ENCODE peak calls at places on chromosomes 13 and 19, in seven cellular contexts. One of them, this sample, is unnamed.

GRCh38 chr19:10074153-10074552 is 12.0 kb upstream of the SHFL start:
- DNase-seq in retinal pigment epithelial cell: no peak
- DNase-seq in fibroblast of lung: peak
- DNase-seq in GM23338: peak
- DNase-seq in tibial nerve: no peak
- DNase-seq in left ventricle myocardium inferior: no peak
- DNase-seq in fibroblast of the aortic adventitia: peak
- DNase-seq in this sample: no peak

GRCh38 chr19:27887946-27888345 is 1325.0 kb downstream of the UQCRFS1 start:
- DNase-seq in retinal pigment epithelial cell: no peak
- DNase-seq in fibroblast of lung: no peak
- DNase-seq in GM23338: no peak
- DNase-seq in tibial nerve: no peak
- DNase-seq in left ventricle myocardium inferior: no peak
- DNase-seq in fibroblast of the aortic adventitia: no peak
- DNase-seq in this sample: no peak

GRCh38 chr13:27965740-27966640 is 3.1 kb downstream of the CDX2 start:
- DNase-seq in retinal pigment epithelial cell: no peak
- DNase-seq in fibroblast of lung: no peak
- DNase-seq in GM23338: peak
- DNase-seq in tibial nerve: no peak
- DNase-seq in left ventricle myocardium inferior: no peak
- DNase-seq in fibroblast of the aortic adventitia: no peak
- DNase-seq in this sample: no peak

GRCh38 chr19:46218160-46218559 is 11.4 kb upstream of the IGFL1 start:
- DNase-seq in retinal pigment epithelial cell: no peak
- DNase-seq in fibroblast of lung: peak
- DNase-seq in GM23338: peak
- DNase-seq in tibial nerve: no peak
- DNase-seq in left ventricle myocardium inferior: no peak
- DNase-seq in fibroblast of the aortic adventitia: peak
- DNase-seq in this sample: no peak

GRCh38 chr13:96994030-96994848 is at the start of gene OXGR1:
- DNase-seq in retinal pigment epithelial cell: no peak
- DNase-seq in fibroblast of lung: no peak
- DNase-seq in GM23338: peak
- DNase-seq in tibial nerve: no peak
- DNase-seq in left ventricle myocardium inferior: no peak
- DNase-seq in fibroblast of the aortic adventitia: no peak
- DNase-seq in this sample: no peak

GRCh38 chr19:7507884-7508283 is 8.0 kb upstream of the ZNF358 start:
- DNase-seq in retinal pigment epithelial cell: peak
- DNase-seq in fibroblast of lung: peak
- DNase-seq in GM23338: peak
- DNase-seq in tibial nerve: peak
- DNase-seq in left ventricle myocardium inferior: peak
- DNase-seq in fibroblast of the aortic adventitia: peak
- DNase-seq in this sample: no peak

GRCh38 chr19:5828661-5829566 is 10.6 kb downstream of the FUT6 start:
- DNase-seq in retinal pigment epithelial cell: no peak
- DNase-seq in fibroblast of lung: peak
- DNase-seq in GM23338: peak
- DNase-seq in tibial nerve: no peak
- DNase-seq in left ventricle myocardium inferior: peak
- DNase-seq in fibroblast of the aortic adventitia: peak
- DNase-seq in this sample: no peak

GRCh38 chr19:22901431-22902130 is 69.5 kb downstream of the ZNF723 start:
- DNase-seq in retinal pigment epithelial cell: no peak
- DNase-seq in fibroblast of lung: no peak
- DNase-seq in GM23338: no peak
- DNase-seq in tibial nerve: no peak
- DNase-seq in left ventricle myocardium inferior: no peak
- DNase-seq in fibroblast of the aortic adventitia: no peak
- DNase-seq in this sample: no peak

GRCh38 chr13:30971575-30971974 is 39.1 kb downstream of the TEX26 start:
- DNase-seq in retinal pigment epithelial cell: no peak
- DNase-seq in fibroblast of lung: peak
- DNase-seq in GM23338: no peak
- DNase-seq in tibial nerve: no peak
- DNase-seq in left ventricle myocardium inferior: no peak
- DNase-seq in fibroblast of the aortic adventitia: peak
- DNase-seq in this sample: no peak

GRCh38 chr19:10113964-10114650 is 2.6 kb downstream of the P2RY11 start:
- DNase-seq in retinal pigment epithelial cell: no peak
- DNase-seq in fibroblast of lung: no peak
- DNase-seq in GM23338: peak
- DNase-seq in tibial nerve: no peak
- DNase-seq in left ventricle myocardium inferior: no peak
- DNase-seq in fibroblast of the aortic adventitia: no peak
- DNase-seq in this sample: no peak

GRCh38 chr19:51246153-51246552 is 4.7 kb upstream of the SIGLECL1 start:
- DNase-seq in retinal pigment epithelial cell: no peak
- DNase-seq in fibroblast of lung: no peak
- DNase-seq in GM23338: peak
- DNase-seq in tibial nerve: no peak
- DNase-seq in left ventricle myocardium inferior: no peak
- DNase-seq in fibroblast of the aortic adventitia: no peak
- DNase-seq in this sample: no peak

GRCh38 chr19:34224996-34225658 is 29.2 kb upstream of the GARRE1 start:
- DNase-seq in retinal pigment epithelial cell: no peak
- DNase-seq in fibroblast of lung: peak
- DNase-seq in GM23338: peak
- DNase-seq in tibial nerve: no peak
- DNase-seq in left ventricle myocardium inferior: no peak
- DNase-seq in fibroblast of the aortic adventitia: no peak
- DNase-seq in this sample: no peak

GRCh38 chr13:113879506-113880360 is 15.9 kb upstream of the GAS6 start:
- DNase-seq in retinal pigment epithelial cell: no peak
- DNase-seq in fibroblast of lung: no peak
- DNase-seq in GM23338: no peak
- DNase-seq in tibial nerve: no peak
- DNase-seq in left ventricle myocardium inferior: no peak
- DNase-seq in fibroblast of the aortic adventitia: no peak
- DNase-seq in this sample: no peak

GRCh38 chr19:53903055-53903680 is 5.9 kb upstream of the CACNG7 start:
- DNase-seq in retinal pigment epithelial cell: no peak
- DNase-seq in fibroblast of lung: peak
- DNase-seq in GM23338: peak
- DNase-seq in tibial nerve: no peak
- DNase-seq in left ventricle myocardium inferior: no peak
- DNase-seq in fibroblast of the aortic adventitia: peak
- DNase-seq in this sample: no peak

GRCh38 chr19:53977429-53977990 is 13.9 kb upstream of the CACNG6 start:
- DNase-seq in retinal pigment epithelial cell: no peak
- DNase-seq in fibroblast of lung: peak
- DNase-seq in GM23338: peak
- DNase-seq in tibial nerve: peak
- DNase-seq in left ventricle myocardium inferior: peak
- DNase-seq in fibroblast of the aortic adventitia: peak
- DNase-seq in this sample: peak

GRCh38 chr19:3350014-3350663 is 16.2 kb upstream of the NFIC start:
- DNase-seq in retinal pigment epithelial cell: peak
- DNase-seq in fibroblast of lung: peak
- DNase-seq in GM23338: no peak
- DNase-seq in tibial nerve: no peak
- DNase-seq in left ventricle myocardium inferior: no peak
- DNase-seq in fibroblast of the aortic adventitia: no peak
- DNase-seq in this sample: no peak

GRCh38 chr13:113669231-113669870 is 2.3 kb downstream of the GRK1 start:
- DNase-seq in retinal pigment epithelial cell: no peak
- DNase-seq in fibroblast of lung: no peak
- DNase-seq in GM23338: no peak
- DNase-seq in tibial nerve: no peak
- DNase-seq in left ventricle myocardium inferior: peak
- DNase-seq in fibroblast of the aortic adventitia: no peak
- DNase-seq in this sample: no peak

GRCh38 chr13:85586422-85586831 is 212.8 kb downstream of the SLITRK6 start:
- DNase-seq in retinal pigment epithelial cell: no peak
- DNase-seq in fibroblast of lung: peak
- DNase-seq in GM23338: no peak
- DNase-seq in tibial nerve: no peak
- DNase-seq in left ventricle myocardium inferior: no peak
- DNase-seq in fibroblast of the aortic adventitia: peak
- DNase-seq in this sample: no peak

GRCh38 chr13:50129923-50130685 is 114.9 kb downstream of the KCNRG start:
- DNase-seq in retinal pigment epithelial cell: no peak
- DNase-seq in fibroblast of lung: peak
- DNase-seq in GM23338: peak
- DNase-seq in tibial nerve: peak
- DNase-seq in left ventricle myocardium inferior: peak
- DNase-seq in fibroblast of the aortic adventitia: peak
- DNase-seq in this sample: no peak

GRCh38 chr19:6459356-6460098 is at the start of gene SLC25A23:
- DNase-seq in retinal pigment epithelial cell: peak
- DNase-seq in fibroblast of lung: peak
- DNase-seq in GM23338: peak
- DNase-seq in tibial nerve: peak
- DNase-seq in left ventricle myocardium inferior: peak
- DNase-seq in fibroblast of the aortic adventitia: peak
- DNase-seq in this sample: peak

GRCh38 chr19:18194208-18194530 is 1.2 kb downstream of the MPV17L2 start:
- DNase-seq in retinal pigment epithelial cell: no peak
- DNase-seq in fibroblast of lung: no peak
- DNase-seq in GM23338: no peak
- DNase-seq in tibial nerve: no peak
- DNase-seq in left ventricle myocardium inferior: no peak
- DNase-seq in fibroblast of the aortic adventitia: no peak
- DNase-seq in this sample: no peak

GRCh38 chr19:3665681-3666544 is 34.4 kb downstream of the PIP5K1C start:
- DNase-seq in retinal pigment epithelial cell: no peak
- DNase-seq in fibroblast of lung: no peak
- DNase-seq in GM23338: peak
- DNase-seq in tibial nerve: peak
- DNase-seq in left ventricle myocardium inferior: peak
- DNase-seq in fibroblast of the aortic adventitia: peak
- DNase-seq in this sample: no peak

DNA sequence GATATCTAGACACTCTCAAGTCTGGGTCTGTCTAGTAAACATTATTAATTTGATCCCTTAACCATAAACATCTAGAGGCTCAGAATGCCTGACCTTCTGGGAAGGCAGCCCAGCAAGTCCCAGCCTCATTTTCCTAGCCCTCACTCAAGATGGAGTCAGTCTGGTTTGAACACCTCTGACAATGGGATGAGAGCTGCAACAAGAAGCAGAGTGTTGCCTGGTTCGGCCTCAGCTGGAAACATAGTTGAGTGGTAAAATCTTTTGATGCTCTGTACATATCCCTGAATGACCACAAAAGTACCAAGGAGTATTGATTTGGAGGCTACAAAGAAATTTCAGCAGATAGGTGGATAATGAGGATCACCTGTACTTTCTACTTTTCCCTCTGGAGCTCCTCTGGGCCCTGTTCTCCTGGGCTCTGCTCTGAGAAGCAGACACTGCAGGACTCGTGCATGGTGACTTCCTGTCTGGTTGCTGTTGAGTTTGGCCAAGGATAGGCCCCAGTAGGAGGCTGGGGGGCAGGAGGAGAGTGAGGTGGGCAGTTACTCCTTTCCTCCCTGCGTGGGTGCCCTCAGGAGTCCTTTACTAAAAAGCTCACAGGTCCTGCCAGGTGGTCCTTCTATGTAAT is 68.4 kb upstream of the SLC15A1 start:
- DNase-seq in retinal pigment epithelial cell: no peak
- DNase-seq in fibroblast of lung: no peak
- DNase-seq in GM23338: no peak
- DNase-seq in tibial nerve: no peak
- DNase-seq in left ventricle myocardium inferior: no peak
- DNase-seq in fibroblast of the aortic adventitia: no peak
- DNase-seq in this sample: no peak
- H3K4me3 ChIP-seq in retinal pigment epithelial cell: no peak
- H3K4me3 ChIP-seq in fibroblast of lung: no peak
- H3K4me3 ChIP-seq in GM23338: no peak
- H3K4me3 ChIP-seq in tibial nerve: no peak
- H3K4me3 ChIP-seq in left ventricle myocardium inferior: no peak
- H3K4me3 ChIP-seq in fibroblast of the aortic adventitia: no peak
- H3K4me3 ChIP-seq in this sample: no peak

GRCh38 chr13:79081942-79082341 is 324.1 kb downstream of the RBM26 start:
- DNase-seq in retinal pigment epithelial cell: no peak
- DNase-seq in fibroblast of lung: no peak
- DNase-seq in GM23338: no peak
- DNase-seq in tibial nerve: no peak
- DNase-seq in left ventricle myocardium inferior: no peak
- DNase-seq in fibroblast of the aortic adventitia: no peak
- DNase-seq in this sample: no peak

GRCh38 chr13:79085021-79085420 is 321.0 kb downstream of the RBM26 start:
- DNase-seq in retinal pigment epithelial cell: no peak
- DNase-seq in fibroblast of lung: no peak
- DNase-seq in GM23338: no peak
- DNase-seq in tibial nerve: no peak
- DNase-seq in left ventricle myocardium inferior: no peak
- DNase-seq in fibroblast of the aortic adventitia: no peak
- DNase-seq in this sample: no peak

GRCh38 chr13:79075703-79076102 is 330.4 kb downstream of the RBM26 start:
- DNase-seq in retinal pigment epithelial cell: no peak
- DNase-seq in fibroblast of lung: no peak
- DNase-seq in GM23338: no peak
- DNase-seq in tibial nerve: no peak
- DNase-seq in left ventricle myocardium inferior: no peak
- DNase-seq in fibroblast of the aortic adventitia: no peak
- DNase-seq in this sample: no peak

DNA sequence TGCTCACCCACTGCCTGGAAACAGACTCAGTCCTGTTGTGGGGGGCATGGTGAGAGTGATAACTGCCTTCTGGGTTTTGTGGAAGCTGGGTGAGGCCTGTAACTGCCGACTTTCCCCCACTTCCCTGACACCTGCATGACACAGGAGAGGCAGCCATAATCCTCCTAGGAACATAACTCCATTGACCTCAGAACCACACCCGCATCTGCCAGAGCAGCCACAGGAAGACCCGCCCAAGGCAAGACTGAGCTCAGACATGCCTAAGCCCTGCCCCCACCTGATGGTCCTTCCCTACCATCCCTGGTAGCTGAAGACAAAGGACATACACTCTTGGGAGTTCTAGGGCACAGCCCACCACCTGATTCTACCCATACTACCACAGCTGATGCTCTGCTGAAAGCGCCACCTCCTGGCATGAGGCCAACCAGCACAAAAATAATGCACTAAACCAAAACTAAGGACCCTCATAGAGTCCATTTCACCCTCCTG is 326.7 kb downstream of the RBM26 start:
- DNase-seq in retinal pigment epithelial cell: no peak
- DNase-seq in fibroblast of lung: no peak
- DNase-seq in GM23338: peak
- DNase-seq in tibial nerve: no peak
- DNase-seq in left ventricle myocardium inferior: no peak
- DNase-seq in fibroblast of the aortic adventitia: no peak
- DNase-seq in this sample: no peak
- TF ChIP-seq CTCF in retinal pigment epithelial cell: no peak
- TF ChIP-seq CTCF in fibroblast of lung: no peak
- TF ChIP-seq CTCF in GM23338: peak
- TF ChIP-seq CTCF in tibial nerve: no peak
- TF ChIP-seq CTCF in left ventricle myocardium inferior: no peak
- TF ChIP-seq CTCF in fibroblast of the aortic adventitia: no peak
- TF ChIP-seq CTCF in this sample: no peak

GRCh38 chr19:12983091-12983490 is 12.2 kb upstream of the NFIX start:
- DNase-seq in retinal pigment epithelial cell: no peak
- DNase-seq in fibroblast of lung: no peak
- DNase-seq in GM23338: no peak
- DNase-seq in tibial nerve: no peak
- DNase-seq in left ventricle myocardium inferior: no peak
- DNase-seq in fibroblast of the aortic adventitia: no peak
- DNase-seq in this sample: no peak
- H3K4me3 ChIP-seq in retinal pigment epithelial cell: peak
- H3K4me3 ChIP-seq in fibroblast of lung: peak
- H3K4me3 ChIP-seq in GM23338: peak
- H3K4me3 ChIP-seq in tibial nerve: peak
- H3K4me3 ChIP-seq in left ventricle myocardium inferior: peak
- H3K4me3 ChIP-seq in fibroblast of the aortic adventitia: peak
- H3K4me3 ChIP-seq in this sample: peak

GRCh38 chr19:19386373-19386869 is 19.1 kb upstream of the GATAD2A start:
- DNase-seq in retinal pigment epithelial cell: no peak
- DNase-seq in fibroblast of lung: no peak
- DNase-seq in GM23338: peak
- DNase-seq in tibial nerve: no peak
- DNase-seq in left ventricle myocardium inferior: no peak
- DNase-seq in fibroblast of the aortic adventitia: no peak
- DNase-seq in this sample: no peak
- TF ChIP-seq CTCF in retinal pigment epithelial cell: peak
- TF ChIP-seq CTCF in fibroblast of lung: peak
- TF ChIP-seq CTCF in GM23338: peak
- TF ChIP-seq CTCF in tibial nerve: no peak
- TF ChIP-seq CTCF in left ventricle myocardium inferior: no peak
- TF ChIP-seq CTCF in fibroblast of the aortic adventitia: peak
- TF ChIP-seq CTCF in this sample: no peak